ENCODE peak calls at places on chromosomes 7 and 10, in four cellular contexts. One of them, this sample, is unnamed.

GRCh38 chr7:21028990-21029337 is 242.3 kb upstream of the SP8 start:
- DNase-seq in T follicular helper cell: no peak
- DNase-seq in RCC 7860: no peak
- DNase-seq in sciatic nerve: no peak
- DNase-seq in this sample: no peak

GRCh38 chr10:42864575-42864974 is 82.0 kb downstream of the BMS1 start:
- DNase-seq in T follicular helper cell: no peak
- DNase-seq in RCC 7860: no peak
- DNase-seq in sciatic nerve: no peak
- DNase-seq in this sample: peak

GRCh38 chr10:132414402-132415016 is 17.5 kb downstream of the PWWP2B start:
- DNase-seq in T follicular helper cell: no peak
- DNase-seq in RCC 7860: no peak
- DNase-seq in sciatic nerve: no peak
- DNase-seq in this sample: peak

GRCh38 chr10:84004206-84004605 is 135.1 kb upstream of the GHITM start:
- DNase-seq in T follicular helper cell: no peak
- DNase-seq in RCC 7860: no peak
- DNase-seq in sciatic nerve: no peak
- DNase-seq in this sample: no peak

GRCh38 chr7:41058986-41059741 is 643.7 kb downstream of the INHBA start:
- DNase-seq in T follicular helper cell: no peak
- DNase-seq in RCC 7860: no peak
- DNase-seq in sciatic nerve: no peak
- DNase-seq in this sample: peak

GRCh38 chr10:13703997-13704536 is 117.3 kb downstream of the PRPF18 start:
- DNase-seq in T follicular helper cell: no peak
- DNase-seq in RCC 7860: no peak
- DNase-seq in sciatic nerve: no peak
- DNase-seq in this sample: peak

GRCh38 chr7:141685285-141686035 is 16.5 kb downstream of the DENND11 start:
- DNase-seq in T follicular helper cell: no peak
- DNase-seq in RCC 7860: no peak
- DNase-seq in sciatic nerve: no peak
- DNase-seq in this sample: no peak

GRCh38 chr10:132785433-132786278 is at the start of gene NKX6-2:
- DNase-seq in T follicular helper cell: no peak
- DNase-seq in RCC 7860: no peak
- DNase-seq in sciatic nerve: no peak
- DNase-seq in this sample: no peak

GRCh38 chr10:71379118-71379781 is 17.5 kb upstream of the CDH23 start:
- DNase-seq in T follicular helper cell: no peak
- DNase-seq in RCC 7860: no peak
- DNase-seq in sciatic nerve: no peak
- DNase-seq in this sample: no peak

GRCh38 chr10:62330213-62330612 is 44.0 kb upstream of the ZNF365 start:
- DNase-seq in T follicular helper cell: no peak
- DNase-seq in RCC 7860: no peak
- DNase-seq in sciatic nerve: no peak
- DNase-seq in this sample: no peak

GRCh38 chr7:55309040-55309991 is 55.8 kb upstream of the LANCL2 start:
- DNase-seq in T follicular helper cell: no peak
- DNase-seq in RCC 7860: no peak
- DNase-seq in sciatic nerve: no peak
- DNase-seq in this sample: no peak

GRCh38 chr10:102146971-102147428 is 5.2 kb upstream of the NOLC1 start:
- DNase-seq in T follicular helper cell: no peak
- DNase-seq in RCC 7860: no peak
- DNase-seq in sciatic nerve: no peak
- DNase-seq in this sample: no peak

GRCh38 chr7:133051066-133051465 is 30.8 kb downstream of the CHCHD3 start:
- DNase-seq in T follicular helper cell: no peak
- DNase-seq in RCC 7860: no peak
- DNase-seq in sciatic nerve: no peak
- DNase-seq in this sample: no peak

GRCh38 chr7:75889826-75890225 is 11.0 kb downstream of the RHBDD2 start:
- DNase-seq in T follicular helper cell: no peak
- DNase-seq in RCC 7860: peak
- DNase-seq in sciatic nerve: no peak
- DNase-seq in this sample: no peak

GRCh38 chr7:30522163-30522562 is 17.5 kb upstream of the GGCT start:
- DNase-seq in T follicular helper cell: no peak
- DNase-seq in RCC 7860: no peak
- DNase-seq in sciatic nerve: no peak
- DNase-seq in this sample: no peak

GRCh38 chr7:7315851-7316250 is 133.5 kb downstream of the C1GALT1 start:
- DNase-seq in T follicular helper cell: no peak
- DNase-seq in RCC 7860: peak
- DNase-seq in sciatic nerve: no peak
- DNase-seq in this sample: no peak

GRCh38 chr7:30450123-30450982 is 28.2 kb downstream of the NOD1 start:
- DNase-seq in T follicular helper cell: no peak
- DNase-seq in RCC 7860: no peak
- DNase-seq in sciatic nerve: no peak
- DNase-seq in this sample: peak

GRCh38 chr7:28410628-28411578 is 1.4 kb upstream of the CREB5 start:
- DNase-seq in T follicular helper cell: no peak
- DNase-seq in RCC 7860: peak
- DNase-seq in sciatic nerve: peak
- DNase-seq in this sample: peak

GRCh38 chr7:65471587-65471986 is 97.9 kb downstream of the ZNF92 start:
- DNase-seq in T follicular helper cell: no peak
- DNase-seq in RCC 7860: no peak
- DNase-seq in sciatic nerve: no peak
- DNase-seq in this sample: no peak

GRCh38 chr10:68121862-68122261 is 12.6 kb downstream of the MYPN start:
- DNase-seq in T follicular helper cell: no peak
- DNase-seq in RCC 7860: no peak
- DNase-seq in sciatic nerve: no peak
- DNase-seq in this sample: no peak

GRCh38 chr7:141460781-141461715 is 90.2 kb upstream of the AGK start:
- DNase-seq in T follicular helper cell: no peak
- DNase-seq in RCC 7860: no peak
- DNase-seq in sciatic nerve: no peak
- DNase-seq in this sample: no peak

GRCh38 chr7:109844362-109844761 is 1246.6 kb upstream of the LRRN3 start:
- DNase-seq in T follicular helper cell: no peak
- DNase-seq in RCC 7860: no peak
- DNase-seq in sciatic nerve: no peak
- DNase-seq in this sample: no peak

GRCh38 chr7:26199301-26200112 is 1.0 kb downstream of the HNRNPA2B1 start:
- DNase-seq in T follicular helper cell: peak
- DNase-seq in RCC 7860: no peak
- DNase-seq in sciatic nerve: peak
- DNase-seq in this sample: no peak

GRCh38 chr10:107166378-107166777 is 1.9 kb upstream of the SORCS1 start:
- DNase-seq in T follicular helper cell: no peak
- DNase-seq in RCC 7860: no peak
- DNase-seq in sciatic nerve: no peak
- DNase-seq in this sample: no peak

GRCh38 chr7:70694909-70695803 is 436.8 kb upstream of the GALNT17 start:
- DNase-seq in T follicular helper cell: no peak
- DNase-seq in RCC 7860: no peak
- DNase-seq in sciatic nerve: peak
- DNase-seq in this sample: no peak

GRCh38 chr7:156043435-156044123 is 231.3 kb upstream of the SHH start:
- DNase-seq in T follicular helper cell: no peak
- DNase-seq in RCC 7860: no peak
- DNase-seq in sciatic nerve: no peak
- DNase-seq in this sample: no peak

GRCh38 chr7:89837515-89837914 is 316.8 kb upstream of the STEAP1 start:
- DNase-seq in T follicular helper cell: no peak
- DNase-seq in RCC 7860: no peak
- DNase-seq in sciatic nerve: no peak
- DNase-seq in this sample: peak

GRCh38 chr10:96588601-96589419 is 2.0 kb upstream of the TM9SF3 start:
- DNase-seq in T follicular helper cell: no peak
- DNase-seq in RCC 7860: peak
- DNase-seq in sciatic nerve: no peak
- DNase-seq in this sample: no peak

GRCh38 chr10:117818696-117819095 is 228.0 kb downstream of the RAB11FIP2 start:
- DNase-seq in T follicular helper cell: no peak
- DNase-seq in RCC 7860: no peak
- DNase-seq in sciatic nerve: no peak
- DNase-seq in this sample: no peak

GRCh38 chr7:74372511-74373111 is 81.1 kb upstream of the GTF2IRD1 start:
- DNase-seq in T follicular helper cell: no peak
- DNase-seq in RCC 7860: no peak
- DNase-seq in sciatic nerve: peak
- DNase-seq in this sample: no peak

GRCh38 chr10:47449102-47449978 is 34.6 kb downstream of the ANXA8 start:
- DNase-seq in T follicular helper cell: no peak
- DNase-seq in RCC 7860: no peak
- DNase-seq in sciatic nerve: no peak
- DNase-seq in this sample: peak

GRCh38 chr7:88150018-88150417 is 69.8 kb downstream of the SRI start:
- DNase-seq in T follicular helper cell: no peak
- DNase-seq in RCC 7860: no peak
- DNase-seq in sciatic nerve: no peak
- DNase-seq in this sample: no peak